ENCODE peak calls at places on chromosomes 16 and 17, in seven cellular contexts. C is omental fat pad, S is RCC 7860, O is HEK293T, X is endothelial cell, R is HT-29, V is uterus. K is an unnamed sample.

GRCh38 chr17:39926588-39927100 is 757 bp downstream of the ORMDL3 start:
- DNase-seq in S (no peak), X (peak), V (peak), C (no peak), R (peak), O (peak), K (peak)

GRCh38 chr16:53098526-53099317 is 43.9 kb downstream of the CHD9 start:
- DNase-seq in O (no peak), X (peak), V (peak), S (peak), R (peak), C (peak), K (peak)

GRCh38 chr16:11603331-11603750 is 16.6 kb upstream of the LITAF start:
- DNase-seq in O (no peak), C (no peak), X (no peak), R (no peak), S (no peak), V (peak), K (no peak)

GRCh38 chr16:50244140-50244503 is 22.2 kb upstream of the ADCY7 start:
- DNase-seq in R (no peak), X (no peak), V (no peak), O (no peak), S (no peak), C (no peak), K (no peak)

GRCh38 chr16:1288813-1289479 is 20.5 kb upstream of the UBE2I start:
- DNase-seq in S (no peak), C (no peak), V (no peak), O (no peak), R (no peak), X (no peak), K (no peak)

GRCh38 chr17:77282524-77283515 is 142.1 kb downstream of the SEC14L1 start:
- DNase-seq in S (peak), O (no peak), C (no peak), V (no peak), X (no peak), R (peak), K (no peak)

GRCh38 chr17:5419959-5420653 is at the start of gene RPAIN:
- DNase-seq in V (peak), R (no peak), S (peak), C (peak), X (peak), O (peak), K (peak)

GRCh38 chr16:85524630-85525463 is 88.3 kb upstream of the GSE1 start:
- DNase-seq in X (no peak), R (no peak), C (no peak), O (peak), S (peak), V (no peak), K (no peak)

GRCh38 chr16:50863673-50864144 is 121.8 kb downstream of the CYLD start:
- DNase-seq in R (no peak), X (no peak), O (no peak), S (no peak), C (no peak), V (no peak), K (no peak)

GRCh38 chr16:48613061-48613957 is 3.3 kb upstream of the N4BP1 start:
- DNase-seq in C (no peak), S (no peak), R (peak), X (peak), O (no peak), V (no peak), K (peak)

GRCh38 chr16:85570735-85571562 is 42.2 kb upstream of the GSE1 start:
- DNase-seq in C (no peak), S (no peak), O (no peak), X (no peak), R (no peak), V (no peak), K (no peak)

GRCh38 chr16:78452030-78452429 is 352.6 kb downstream of the WWOX start:
- DNase-seq in X (no peak), V (no peak), C (no peak), S (no peak), O (no peak), R (no peak), K (no peak)

GRCh38 chr17:58337126-58337599 is 8.6 kb upstream of the TSPOAP1 start:
- DNase-seq in X (no peak), O (no peak), R (no peak), C (no peak), V (no peak), S (no peak), K (no peak)

GRCh38 chr16:2160915-2161551 is 5.5 kb downstream of the TRAF7 start:
- DNase-seq in O (no peak), X (no peak), R (no peak), C (no peak), S (no peak), V (peak), K (no peak)

GRCh38 chr16:80231888-80232287 is 308.9 kb upstream of the DYNLRB2 start:
- DNase-seq in S (peak), V (no peak), C (no peak), R (no peak), O (no peak), X (no peak), K (no peak)